ENCODE peak calls at places on chromosome 4, in eight cellular contexts. D is DND-41, E is NAMALWA, Y is HEK293T, F is HuH-7.5, B is choroid plexus epithelial cell, W is HT-29, H is DMS53. L is an unnamed sample.

GRCh38 chr4:107826427-107826980 is 1.8 kb downstream of the SGMS2 start:
- DNase-seq in D (no peak), E (no peak), Y (no peak), F (peak), B (no peak), W (peak), H (peak), L (peak)

GRCh38 chr4:148735432-148736155 is 293.4 kb upstream of the NR3C2 start:
- DNase-seq in D (no peak), E (no peak), Y (no peak), F (no peak), B (no peak), W (no peak), H (peak), L (peak)

GRCh38 chr4:1735215-1735614 is 13.9 kb downstream of the TACC3 start:
- DNase-seq in D (no peak), E (no peak), Y (no peak), F (no peak), B (no peak), W (no peak), H (no peak), L (no peak)

GRCh38 chr4:161554372-161554990 is 609.3 kb downstream of the FSTL5 start:
- DNase-seq in D (no peak), E (no peak), Y (no peak), F (no peak), B (peak), W (no peak), H (peak), L (no peak)

GRCh38 chr4:13298655-13299054 is 185.5 kb downstream of the RAB28 start:
- DNase-seq in D (no peak), E (no peak), Y (no peak), F (no peak), B (peak), W (no peak), H (no peak), L (no peak)

GRCh38 chr4:37891221-37892159 is 606 bp downstream of the TBC1D1 start:
- DNase-seq in D (peak), E (peak), Y (peak), F (peak), B (peak), W (no peak), H (peak), L (no peak)

GRCh38 chr4:2259036-2259540 is 2.8 kb downstream of the MXD4 start:
- DNase-seq in D (no peak), E (no peak), Y (no peak), F (no peak), B (no peak), W (no peak), H (no peak), L (no peak)

GRCh38 chr4:16588651-16589050 is 309.8 kb downstream of the LDB2 start:
- DNase-seq in D (no peak), E (no peak), Y (no peak), F (no peak), B (no peak), W (no peak), H (no peak), L (peak)

GRCh38 chr4:186021461-186022167 is 47.3 kb upstream of the TLR3 start:
- DNase-seq in D (no peak), E (no peak), Y (peak), F (no peak), B (peak), W (peak), H (peak), L (no peak)

GRCh38 chr4:86554641-86555040 is 39.5 kb upstream of the PTPN13 start:
- DNase-seq in D (no peak), E (no peak), Y (no peak), F (no peak), B (no peak), W (no peak), H (no peak), L (no peak)

GRCh38 chr4:186808635-186809018 is 85.0 kb upstream of the FAT1 start:
- DNase-seq in D (no peak), E (no peak), Y (no peak), F (no peak), B (peak), W (no peak), H (no peak), L (peak)

GRCh38 chr4:20603671-20604313 is 96.5 kb upstream of the PACRGL start:
- DNase-seq in D (no peak), E (no peak), Y (no peak), F (no peak), B (peak), W (no peak), H (no peak), L (peak)

GRCh38 chr4:182644326-182645050 is 272.7 kb downstream of the DCTD start:
- DNase-seq in D (no peak), E (no peak), Y (no peak), F (no peak), B (peak), W (no peak), H (no peak), L (peak)

GRCh38 chr4:142091691-142092182 is 455.4 kb downstream of the IL15 start:
- DNase-seq in D (no peak), E (no peak), Y (no peak), F (no peak), B (peak), W (no peak), H (no peak), L (no peak)

GRCh38 chr4:167629272-167629671 is 395.0 kb upstream of the SPOCK3 start:
- DNase-seq in D (no peak), E (no peak), Y (no peak), F (no peak), B (no peak), W (no peak), H (no peak), L (no peak)

GRCh38 chr4:23337292-23337691 is 552.6 kb downstream of the PPARGC1A start:
- DNase-seq in D (no peak), E (peak), Y (no peak), F (no peak), B (no peak), W (peak), H (peak), L (peak)

GRCh38 chr4:149951501-149951900 is 126.7 kb upstream of the DCLK2 start:
- DNase-seq in D (no peak), E (no peak), Y (no peak), F (no peak), B (no peak), W (no peak), H (peak), L (no peak)

GRCh38 chr4:88005086-88005485 is 2.3 kb upstream of the PKD2 start:
- DNase-seq in D (no peak), E (no peak), Y (no peak), F (no peak), B (peak), W (no peak), H (no peak), L (peak)

GRCh38 chr4:150316332-150317205 is 238.3 kb downstream of the DCLK2 start:
- DNase-seq in D (no peak), E (no peak), Y (no peak), F (no peak), B (no peak), W (no peak), H (no peak), L (no peak)

GRCh38 chr4:121934635-121935034 is 17.2 kb downstream of the TRPC3 start:
- DNase-seq in D (no peak), E (no peak), Y (no peak), F (no peak), B (no peak), W (no peak), H (no peak), L (no peak)

GRCh38 chr4:83028976-83029375 is 6.0 kb upstream of the COPS4 start:
- DNase-seq in D (no peak), E (no peak), Y (no peak), F (no peak), B (no peak), W (no peak), H (no peak), L (no peak)

GRCh38 chr4:6912412-6912811 is 2.8 kb downstream of the TBC1D14 start:
- DNase-seq in D (no peak), E (peak), Y (no peak), F (no peak), B (no peak), W (no peak), H (no peak), L (no peak)

GRCh38 chr4:184939978-184940377 is 78.3 kb upstream of the HELT start:
- DNase-seq in D (no peak), E (no peak), Y (no peak), F (no peak), B (no peak), W (no peak), H (no peak), L (no peak)